ENCODE peak calls at places on chromosomes 7 and 10, in five cellular contexts. J is adrenal gland, U is cardiac muscle cell, Y is transverse colon, E is fibroblast of lung. C is an unnamed sample. For H3K4me1 and H3K36me3, the result is how much of the 10 kb centered on the place peaks cover.

GRCh38 chr7:38461887-38462286 is 169.3 kb downstream of the AMPH start:
- DNase-seq in U (no peak), J (no peak), E (no peak), Y (peak), C (no peak)

GRCh38 chr7:124032369-124033092 is at the start of gene TMEM229A:
- DNase-seq in E (peak), U (peak), Y (peak), J (peak), C (peak)

GRCh38 chr10:10870523-10871241 is 147.0 kb upstream of the CELF2 start:
- DNase-seq in U (no peak), Y (no peak), E (no peak), J (no peak), C (no peak)

GRCh38 chr7:46583606-46584005 is 662.5 kb upstream of the IGFBP3 start:
- DNase-seq in U (no peak), E (peak), J (no peak), Y (no peak), C (no peak)

GRCh38 chr10:62437696-62438095 is 63.5 kb downstream of the ZNF365 start:
- DNase-seq in E (peak), Y (no peak), U (peak), J (no peak), C (no peak)

GRCh38 chr10:102660891-102661613 is 16.8 kb downstream of the TRIM8 start:
- DNase-seq in Y (peak), E (peak), U (no peak), J (peak), C (no peak)

GRCh38 chr10:109889867-109890266 is 33.4 kb downstream of the XPNPEP1 start:
- DNase-seq in U (no peak), Y (no peak), J (no peak), E (peak), C (no peak)

GRCh38 chr7:135174941-135175340 is 4.4 kb upstream of the CYREN start:
- DNase-seq in U (no peak), E (no peak), J (no peak), Y (no peak), C (no peak)

GRCh38 chr10:57161157-57161556 is 800.1 kb upstream of the ZWINT start:
- DNase-seq in E (no peak), Y (no peak), U (no peak), J (no peak), C (no peak)

GRCh38 chr10:15482168-15482567 is 111.1 kb upstream of the FAM171A1 start:
- DNase-seq in E (no peak), J (no peak), Y (no peak), U (no peak), C (no peak)

GRCh38 chr10:63343476-63343875 is 122.3 kb downstream of the JMJD1C start:
- DNase-seq in J (no peak), E (peak), Y (no peak), U (no peak), C (no peak)

GRCh38 chr7:95549818-95550529 is 46.3 kb downstream of the PDK4 start:
- DNase-seq in J (peak), Y (peak), U (no peak), E (peak), C (no peak)

GRCh38 chr10:112898540-112899395 is 51.3 kb upstream of the TCF7L2 start:
- DNase-seq in J (peak), U (peak), Y (peak), E (peak), C (peak)

GRCh38 chr7:20647908-20648776 is 32.7 kb downstream of the ABCB5 start:
- DNase-seq in E (peak), J (no peak), Y (no peak), U (peak), C (peak)

GRCh38 chr10:89466599-89467035 is 52.2 kb downstream of the IFIT5 start:
- DNase-seq in Y (no peak), J (peak), E (peak), U (peak), C (no peak)

GRCh38 chr10:122455376-122456056 is 1.1 kb downstream of the ARMS2 start:
- DNase-seq in E (no peak), U (no peak), J (no peak), Y (no peak), C (no peak)

GRCh38 chr7:12949060-12950045 is 261.9 kb downstream of the ARL4A start:
- DNase-seq in U (no peak), E (peak), Y (no peak), J (no peak), C (no peak)

GRCh38 chr10:102400061-102400460 is 4.6 kb downstream of the NFKB2 start:
- DNase-seq in U (no peak), Y (no peak), E (no peak), J (no peak), C (no peak)

GRCh38 chr7:111041577-111041976 is 49.4 kb upstream of the LRRN3 start:
- DNase-seq in E (no peak), U (peak), J (no peak), Y (no peak), C (no peak)

GRCh38 chr7:80133361-80134104 is 1.1 kb upstream of the GNAI1 start:
- DNase-seq in J (no peak), U (no peak), E (peak), Y (peak), C (no peak)

GRCh38 chr10:131625041-131625440 is 275.8 kb upstream of the PPP2R2D start:
- DNase-seq in J (no peak), E (no peak), Y (no peak), U (no peak), C (no peak)

GRCh38 chr7:43668035-43668434 is 61.3 kb downstream of the COA1 start:
- DNase-seq in U (no peak), Y (no peak), J (no peak), E (no peak), C (no peak)

GRCh38 chr7:43671520-43671919 is 57.8 kb downstream of the COA1 start:
- DNase-seq in Y (no peak), U (no peak), J (no peak), E (no peak), C (no peak)

GRCh38 chr7:43664681-43665080 is 64.6 kb downstream of the COA1 start:
- DNase-seq in Y (no peak), U (no peak), E (no peak), J (no peak), C (no peak)

GRCh38 chr7:43666938-43667337 is 62.4 kb downstream of the COA1 start:
- DNase-seq in E (peak), U (no peak), Y (no peak), J (no peak), C (no peak)

DNA sequence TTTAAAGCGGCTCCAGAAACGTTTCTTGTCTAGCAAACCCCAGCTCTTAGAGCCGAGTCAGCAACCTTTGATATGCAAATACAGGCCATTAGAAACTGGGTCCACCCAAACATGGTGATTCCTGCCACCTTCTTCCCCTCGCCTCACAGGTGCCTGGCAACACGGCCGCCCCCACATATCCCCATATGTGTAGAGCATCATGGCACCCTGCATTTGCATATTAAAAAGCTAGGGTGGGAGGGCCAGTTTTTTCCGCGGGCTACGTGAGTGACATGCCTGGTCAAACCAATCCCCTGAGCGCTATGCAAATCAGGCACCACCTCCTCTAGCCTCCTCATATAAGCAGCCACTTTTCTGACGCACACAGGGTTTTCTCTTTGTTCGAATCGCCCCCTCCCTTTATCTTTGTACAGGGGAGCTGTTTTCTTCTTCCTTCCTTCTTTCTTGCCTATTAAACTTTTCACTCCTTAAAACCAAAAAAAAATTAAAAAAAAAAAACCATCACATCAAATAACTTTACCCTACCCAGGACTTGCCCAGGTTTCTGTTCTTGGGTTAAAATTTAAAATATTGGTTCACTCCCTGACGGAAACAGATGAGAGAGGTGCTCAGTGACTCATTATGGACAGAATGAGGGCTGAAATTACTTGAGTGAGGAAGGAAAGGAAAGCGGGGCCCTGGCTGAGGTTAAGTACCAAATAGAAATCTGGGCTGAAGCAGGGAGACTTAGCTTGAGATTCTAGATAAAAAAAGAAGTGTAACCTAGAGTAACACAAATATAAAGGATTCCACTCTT is 59.8 kb downstream of the COA1 start:
- DNase-seq in J (no peak), E (peak), U (no peak), Y (peak), C (peak)
- H3K27ac ChIP-seq in J (no peak), E (no peak), U (no peak), Y (no peak), C (no peak)

GRCh38 chr7:130139193-130139950 is 65.8 kb downstream of the TMEM209 start:
- DNase-seq in U (no peak), E (no peak), J (no peak), Y (no peak), C (no peak)

GRCh38 chr7:130141161-130141857 is 63.9 kb downstream of the TMEM209 start:
- DNase-seq in J (peak), U (peak), E (peak), Y (peak), C (peak)

GRCh38 chr7:130141858-130142653 is 63.1 kb downstream of the TMEM209 start:
- DNase-seq in Y (no peak), E (no peak), U (no peak), J (no peak), C (no peak)

GRCh38 chr7:130142654-130143333 is 62.4 kb downstream of the TMEM209 start:
- DNase-seq in Y (no peak), U (no peak), E (no peak), J (no peak), C (no peak)

DNA sequence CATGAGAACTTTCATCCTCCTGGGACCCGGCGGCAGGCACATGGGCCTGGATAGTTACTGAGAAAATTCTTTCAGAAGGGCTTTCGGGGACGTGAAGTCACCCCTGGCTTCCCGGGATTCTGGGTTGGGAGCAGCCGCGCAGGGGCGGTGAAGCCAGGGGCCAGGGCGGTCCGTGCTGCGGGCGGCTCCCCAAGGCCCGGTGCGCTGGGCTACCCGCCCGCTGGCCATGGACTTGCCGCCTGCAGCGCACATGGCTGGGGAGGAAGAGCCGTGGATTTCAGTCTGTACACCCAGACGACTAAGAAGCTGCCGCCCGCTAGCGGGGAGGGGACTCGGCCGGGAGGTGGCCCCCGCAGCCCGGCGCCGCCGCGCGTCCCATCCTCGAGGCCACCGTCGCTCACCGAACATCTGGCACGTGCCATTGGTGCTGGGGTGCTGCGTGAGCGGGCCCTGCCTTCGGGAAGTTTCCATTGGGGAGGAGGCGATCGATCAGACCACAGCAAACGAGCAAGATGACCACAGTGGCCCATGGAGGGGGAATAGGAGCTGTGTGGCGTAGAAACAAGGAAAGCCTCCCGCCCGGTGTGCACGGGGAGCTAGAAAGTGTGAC is 64.5 kb downstream of the TMEM209 start:
- DNase-seq in U (no peak), Y (no peak), J (no peak), E (no peak), C (no peak)
- H3K4me1 ChIP-seq in U (under half), Y (under half), J (under half), E (under half), C (under half)

DNA sequence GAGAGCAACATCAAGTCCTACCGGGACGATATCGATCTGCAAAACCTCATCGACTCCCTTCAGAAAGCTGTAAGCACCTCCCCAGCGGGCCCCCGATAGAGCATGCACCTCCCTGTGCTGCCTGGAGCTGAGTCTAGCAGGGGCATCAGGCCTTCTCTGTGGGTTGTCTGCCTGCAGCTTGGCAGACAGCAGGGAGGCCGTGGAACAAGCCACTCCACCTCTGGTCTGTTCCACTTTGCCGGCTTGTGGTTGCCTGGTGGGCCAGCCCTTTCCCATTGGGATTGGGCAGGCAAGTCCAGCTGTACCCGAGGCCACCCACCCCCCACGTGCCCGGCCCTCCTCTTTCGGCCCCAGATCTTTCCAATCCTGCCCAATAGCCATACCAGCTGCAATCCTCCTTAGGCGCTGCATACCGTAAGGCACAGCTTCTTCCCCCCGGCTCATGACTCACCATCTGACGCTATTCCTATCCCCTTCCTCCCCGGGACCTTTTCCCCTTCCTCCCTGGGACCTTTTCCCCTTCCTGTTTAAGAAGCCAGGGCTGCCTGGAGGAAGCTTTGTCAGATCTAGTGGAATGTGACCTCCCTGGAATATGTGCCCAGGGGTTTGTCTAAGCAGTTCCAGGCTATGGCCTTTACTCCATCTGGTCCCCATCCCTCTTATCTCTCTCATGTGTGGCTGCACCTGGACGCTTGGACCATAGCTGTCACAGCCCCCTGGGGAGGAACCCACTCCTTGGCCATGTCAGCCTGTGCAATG is 28.1 kb upstream of the SH2D4B start:
- DNase-seq in U (no peak), Y (no peak), J (peak), E (peak), C (no peak)
- H3K36me3 ChIP-seq in U (under half), Y (under half), J (under half), E (under half), C (under half)

DNA sequence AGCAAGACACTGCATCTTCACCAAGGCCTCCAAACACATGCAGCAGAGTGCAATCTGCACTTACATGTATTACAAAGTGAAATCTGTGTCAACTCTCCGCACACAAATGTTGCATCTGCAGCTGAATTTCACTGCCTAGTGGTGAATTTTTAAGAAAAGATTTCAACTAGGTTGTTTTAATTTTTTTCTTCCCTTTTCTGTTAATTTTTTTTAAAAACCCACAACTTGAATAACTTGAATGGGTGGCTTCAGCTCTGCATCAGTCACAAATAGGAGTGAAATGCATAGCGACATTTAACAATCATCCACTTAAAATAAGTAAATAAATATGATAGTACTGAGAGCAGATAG is 5.9 kb downstream of the HOXA13 start:
- DNase-seq in E (no peak), Y (no peak), U (no peak), J (no peak), C (no peak)
- H3K27ac ChIP-seq in E (no peak), Y (peak), U (no peak), J (no peak), C (no peak)

GRCh38 chr10:72328045-72328828 is 26.5 kb downstream of the DNAJB12 start:
- DNase-seq in Y (peak), E (peak), U (peak), J (peak), C (no peak)
- H3K4me1 ChIP-seq in Y (under half), E (under half), U (half or more), J (half or more), C (under half)

DNA sequence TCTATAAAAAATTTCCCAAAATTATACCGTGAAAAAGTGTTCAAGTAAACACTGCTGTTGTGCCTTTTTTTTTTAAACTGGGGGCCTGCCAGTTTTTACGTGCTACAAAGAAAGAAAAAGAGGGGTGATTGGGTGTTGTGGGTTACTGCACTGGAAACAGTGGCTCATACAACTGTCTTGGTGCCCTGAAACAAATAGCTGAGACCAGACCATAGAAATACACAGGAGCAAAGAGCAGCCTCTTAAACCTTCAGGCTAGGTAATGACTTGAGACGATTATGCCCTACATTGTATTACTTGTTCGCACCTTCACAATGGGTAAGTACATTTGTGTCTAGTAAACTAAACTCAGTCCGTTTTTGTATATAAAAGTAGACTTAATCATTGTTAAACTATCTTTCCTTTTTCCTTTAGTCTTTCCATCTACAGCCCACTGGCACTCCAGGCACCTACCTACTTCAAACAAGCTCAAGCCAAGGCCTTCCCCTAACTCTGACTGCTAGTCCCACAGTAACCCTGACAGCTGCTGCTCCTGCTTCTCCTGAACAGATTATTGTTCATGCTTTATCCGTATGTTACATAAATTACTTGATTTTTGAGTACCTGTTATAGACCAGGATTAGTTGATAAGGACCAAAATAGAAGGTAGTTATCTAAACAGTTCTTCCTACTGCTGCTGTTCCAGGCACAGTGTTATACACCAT is 26.6 kb downstream of the TMEM243 start:
- DNase-seq in J (no peak), Y (no peak), U (no peak), E (no peak), C (no peak)
- H3K36me3 ChIP-seq in J (under half), Y (half or more), U (half or more), E (under half), C (under half)

DNA sequence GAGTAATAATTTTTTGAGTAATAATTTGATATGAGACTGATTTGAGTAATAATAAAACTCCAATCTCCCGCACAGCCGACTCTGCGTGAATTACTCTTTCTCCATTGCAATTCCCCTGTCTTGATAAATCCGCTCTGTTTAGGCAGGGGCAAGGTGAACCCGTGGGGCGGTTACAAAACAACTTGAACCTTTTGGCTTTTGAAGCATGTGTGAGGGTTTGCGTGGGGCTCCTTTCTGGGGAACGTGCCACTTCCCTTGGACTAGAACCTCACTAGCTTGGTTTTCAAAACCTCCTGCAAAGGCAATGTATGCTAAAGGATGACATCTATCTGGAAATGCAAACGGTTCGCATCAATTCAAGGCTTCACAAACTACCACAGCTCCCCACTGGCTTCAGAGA is 1.5 kb downstream of the CRPPA start:
- DNase-seq in J (no peak), U (no peak), Y (no peak), E (no peak), C (no peak)
- H3K27ac ChIP-seq in J (peak), U (peak), Y (peak), E (no peak), C (no peak)

GRCh38 chr10:70494966-70495365 is 16.4 kb downstream of the PALD1 start:
- DNase-seq in Y (peak), E (no peak), J (peak), U (no peak), C (no peak)
- H3K4me1 ChIP-seq in Y (under half), E (under half), J (under half), U (under half), C (under half)

C was measured in iPS DF 6.9.